ENCODE peak calls at places on chromosome 11, in eight cellular contexts. R is thyroid gland, W is body of pancreas, X is stomach, Z is heart left ventricle, M is esophagus squamous epithelium, E is transverse colon, T is tibial nerve. A is an unnamed sample.
A peak's percentile ranks its signal among the peaks of the same experiment; 100 is the strongest.

GRCh38 chr11:46380340-46381045 is 976 bp upstream of the MDK start:
- DNase-seq in Z (peak; percentile 82), W (peak; percentile 74), X (peak; percentile 80), E (peak; percentile 87), T (peak; percentile 43), R (peak; percentile 66), M (no peak), A (peak; percentile 77)

GRCh38 chr11:84993386-84993785 is 633.8 kb downstream of the DLG2 start:
- DNase-seq in R (no peak), X (no peak), T (no peak), E (peak; percentile 11), Z (no peak), M (no peak), W (no peak), A (no peak)

GRCh38 chr11:100918551-100919500 is 210.8 kb downstream of the PGR start:
- DNase-seq in E (peak; percentile 15), X (peak; percentile 80), M (no peak), T (no peak), Z (no peak), R (peak; percentile 60), W (no peak), A (no peak)

GRCh38 chr11:19951558-19952083 is 208.7 kb downstream of the DBX1 start:
- DNase-seq in E (no peak), W (no peak), X (no peak), M (no peak), T (no peak), Z (no peak), R (no peak), A (no peak)

GRCh38 chr11:124075841-124076571 is 34.9 kb upstream of the OR10G7 start:
- DNase-seq in W (peak; percentile 54), Z (no peak), X (no peak), M (no peak), T (no peak), R (peak; percentile 76), E (peak; percentile 61), A (no peak)

GRCh38 chr11:84543367-84544159 is 1083.6 kb downstream of the DLG2 start:
- DNase-seq in M (no peak), T (no peak), X (no peak), E (no peak), Z (no peak), R (no peak), W (peak; percentile 10), A (no peak)

GRCh38 chr11:14643697-14644395 is at the start of gene PDE3B:
- DNase-seq in W (peak; percentile 92), R (peak; percentile 39), M (no peak), Z (peak; percentile 91), E (peak; percentile 90), X (peak; percentile 84), T (no peak), A (peak; percentile 57)

GRCh38 chr11:122862091-122862490 is 20.5 kb upstream of the JHY start:
- DNase-seq in T (no peak), R (no peak), X (no peak), E (no peak), Z (no peak), M (no peak), W (no peak), A (no peak)

GRCh38 chr11:104443387-104443786 is 279.4 kb upstream of the PDGFD start:
- DNase-seq in R (no peak), Z (no peak), E (no peak), T (no peak), M (no peak), X (no peak), W (no peak), A (no peak)

GRCh38 chr11:111541209-111542061 is 915 bp downstream of the LAYN start:
- DNase-seq in Z (peak; percentile 68), E (peak; percentile 21), R (peak; percentile 57), M (no peak), W (peak; percentile 34), X (no peak), T (no peak), A (peak; percentile 48)

GRCh38 chr11:73218106-73218829 is at the start of gene P2RY2:
- DNase-seq in Z (peak; percentile 91), X (peak; percentile 85), E (peak; percentile 91), R (peak; percentile 93), W (peak; percentile 89), M (no peak), T (no peak), A (peak; percentile 82)
- TF ChIP-seq POLR2A in Z (peak; percentile 51), X (no peak), E (peak; percentile 63), R (peak; percentile 82), W (peak; percentile 28), M (peak; percentile 62), T (peak; percentile 12), A (peak; percentile 48)

DNA sequence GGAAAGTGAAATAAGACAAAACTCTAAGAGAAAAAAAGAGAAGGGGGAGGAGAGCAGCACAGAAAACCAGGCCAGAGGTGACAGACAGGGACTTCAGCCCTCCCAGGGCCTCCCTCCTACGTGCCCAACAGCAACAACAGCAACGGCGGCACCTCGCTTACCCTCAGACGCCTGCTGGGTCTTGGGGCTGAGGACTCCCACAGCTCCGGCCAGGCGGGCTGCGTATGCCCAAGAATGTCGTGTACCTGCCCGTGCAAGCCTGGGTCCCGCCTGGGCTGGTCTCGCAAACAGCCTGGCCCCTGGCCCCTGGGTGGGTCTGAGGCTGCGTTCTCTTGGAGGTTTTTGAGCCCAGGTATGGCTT is 30.5 kb downstream of the ARAP1 start:
- DNase-seq in M (no peak), R (peak; percentile 52), W (peak; percentile 51), E (peak; percentile 56), T (no peak), X (peak; percentile 40), Z (peak; percentile 73), A (peak; percentile 49)
- H3K4me1 ChIP-seq in M (peaks cover 41% of the 10 kb centered on the region), R (peaks cover 45% of the 10 kb centered on the region), W (peaks cover 63% of the 10 kb centered on the region), E (peaks cover 38% of the 10 kb centered on the region), T (no peaks in the 10 kb centered on the region), X (peaks cover 45% of the 10 kb centered on the region), Z (peaks cover 69% of the 10 kb centered on the region), A (peaks cover 60% of the 10 kb centered on the region)

GRCh38 chr11:126164781-126165180 is 46.7 kb downstream of the RPUSD4 start:
- DNase-seq in T (no peak), M (no peak), X (no peak), R (no peak), Z (no peak), E (no peak), W (no peak), A (no peak)
- H3K27me3 ChIP-seq in T (no peaks in the 10 kb centered on the region), M (peaks cover 5% of the 10 kb centered on the region), X (no peaks in the 10 kb centered on the region), R (no peaks in the 10 kb centered on the region), Z (no peaks in the 10 kb centered on the region), E (peaks cover 13% of the 10 kb centered on the region), W (no peaks in the 10 kb centered on the region), A (no peaks in the 10 kb centered on the region)

GRCh38 chr11:2480874-2481220 is 36.0 kb downstream of the KCNQ1 start:
- DNase-seq in E (no peak), M (no peak), T (no peak), W (no peak), X (no peak), Z (no peak), R (no peak), A (peak; percentile 44)
- TF ChIP-seq POLR2A in E (no peak), M (no peak), T (no peak), W (no peak), X (no peak), Z (no peak), R (no peak), A (no peak)

A was measured in adrenal gland.